ENCODE peak calls at places on chromosomes 16 and 17, in seven cellular contexts. One of them, this sample, is unnamed.

GRCh38 chr17:49976163-49976827 is 7.3 kb downstream of the DLX4 start:
- DNase-seq in right cardiac atrium: peak; percentile 11
- DNase-seq in CD8-positive, alpha-beta T cell: no peak
- DNase-seq in substantia nigra: no peak
- DNase-seq in brain microvascular endothelial cell: no peak
- DNase-seq in K562: no peak
- DNase-seq in heart left ventricle: no peak
- DNase-seq in this sample: no peak

GRCh38 chr16:30551781-30552180 is 6.4 kb downstream of the ZNF764 start:
- DNase-seq in right cardiac atrium: peak; percentile 49
- DNase-seq in CD8-positive, alpha-beta T cell: peak; percentile 69
- DNase-seq in substantia nigra: no peak
- DNase-seq in brain microvascular endothelial cell: no peak
- DNase-seq in K562: no peak
- DNase-seq in heart left ventricle: no peak
- DNase-seq in this sample: no peak

GRCh38 chr17:38879878-38880727 is 10.2 kb downstream of the LASP1 start:
- DNase-seq in right cardiac atrium: peak; percentile 83
- DNase-seq in CD8-positive, alpha-beta T cell: peak; percentile 29
- DNase-seq in substantia nigra: no peak
- DNase-seq in brain microvascular endothelial cell: peak; percentile 74
- DNase-seq in K562: no peak
- DNase-seq in heart left ventricle: peak; percentile 65
- DNase-seq in this sample: no peak

GRCh38 chr16:3819741-3820724 is 60.5 kb downstream of the CREBBP start:
- DNase-seq in right cardiac atrium: no peak
- DNase-seq in CD8-positive, alpha-beta T cell: no peak
- DNase-seq in substantia nigra: no peak
- DNase-seq in brain microvascular endothelial cell: peak; percentile 95
- DNase-seq in K562: peak; percentile 56
- DNase-seq in heart left ventricle: no peak
- DNase-seq in this sample: no peak

GRCh38 chr16:82954224-82954929 is 327.6 kb downstream of the CDH13 start:
- DNase-seq in right cardiac atrium: no peak
- DNase-seq in CD8-positive, alpha-beta T cell: no peak
- DNase-seq in substantia nigra: no peak
- DNase-seq in brain microvascular endothelial cell: peak; percentile 36
- DNase-seq in K562: no peak
- DNase-seq in heart left ventricle: no peak
- DNase-seq in this sample: no peak

GRCh38 chr17:9386401-9386800 is 189.2 kb downstream of the STX8 start:
- DNase-seq in right cardiac atrium: no peak
- DNase-seq in CD8-positive, alpha-beta T cell: no peak
- DNase-seq in substantia nigra: no peak
- DNase-seq in brain microvascular endothelial cell: peak; percentile 41
- DNase-seq in K562: no peak
- DNase-seq in heart left ventricle: no peak
- DNase-seq in this sample: no peak

GRCh38 chr17:34639706-34640425 is 60.5 kb downstream of the TMEM132E start:
- DNase-seq in right cardiac atrium: no peak
- DNase-seq in CD8-positive, alpha-beta T cell: no peak
- DNase-seq in substantia nigra: no peak
- DNase-seq in brain microvascular endothelial cell: no peak
- DNase-seq in K562: no peak
- DNase-seq in heart left ventricle: no peak
- DNase-seq in this sample: no peak

GRCh38 chr17:75913537-75914210 is 9.0 kb upstream of the MRPL38 start:
- DNase-seq in right cardiac atrium: no peak
- DNase-seq in CD8-positive, alpha-beta T cell: no peak
- DNase-seq in substantia nigra: no peak
- DNase-seq in brain microvascular endothelial cell: no peak
- DNase-seq in K562: no peak
- DNase-seq in heart left ventricle: no peak
- DNase-seq in this sample: no peak

GRCh38 chr16:73011926-73012325 is 36.0 kb downstream of the ZFHX3 start:
- DNase-seq in right cardiac atrium: no peak
- DNase-seq in CD8-positive, alpha-beta T cell: no peak
- DNase-seq in substantia nigra: no peak
- DNase-seq in brain microvascular endothelial cell: no peak
- DNase-seq in K562: no peak
- DNase-seq in heart left ventricle: no peak
- DNase-seq in this sample: peak; percentile 72

GRCh38 chr17:44216674-44217073 is 2.8 kb downstream of the UBTF start:
- DNase-seq in right cardiac atrium: no peak
- DNase-seq in CD8-positive, alpha-beta T cell: no peak
- DNase-seq in substantia nigra: no peak
- DNase-seq in brain microvascular endothelial cell: no peak
- DNase-seq in K562: no peak
- DNase-seq in heart left ventricle: no peak
- DNase-seq in this sample: no peak

GRCh38 chr16:67342616-67343015 is 16.0 kb downstream of the LRRC36 start:
- DNase-seq in right cardiac atrium: no peak
- DNase-seq in CD8-positive, alpha-beta T cell: no peak
- DNase-seq in substantia nigra: no peak
- DNase-seq in brain microvascular endothelial cell: no peak
- DNase-seq in K562: no peak
- DNase-seq in heart left ventricle: no peak
- DNase-seq in this sample: no peak

GRCh38 chr17:62966426-62967110 is 533 bp downstream of the TANC2 start:
- DNase-seq in right cardiac atrium: no peak
- DNase-seq in CD8-positive, alpha-beta T cell: peak; percentile 65
- DNase-seq in substantia nigra: no peak
- DNase-seq in brain microvascular endothelial cell: peak; percentile 38
- DNase-seq in K562: no peak
- DNase-seq in heart left ventricle: no peak
- DNase-seq in this sample: no peak

GRCh38 chr17:8710766-8711165 is 33.9 kb downstream of the CCDC42 start:
- DNase-seq in right cardiac atrium: no peak
- DNase-seq in CD8-positive, alpha-beta T cell: no peak
- DNase-seq in substantia nigra: no peak
- DNase-seq in brain microvascular endothelial cell: no peak
- DNase-seq in K562: no peak
- DNase-seq in heart left ventricle: no peak
- DNase-seq in this sample: no peak

GRCh38 chr16:10871157-10871991 is 5.6 kb upstream of the CIITA start:
- DNase-seq in right cardiac atrium: peak; percentile 56
- DNase-seq in CD8-positive, alpha-beta T cell: peak; percentile 43
- DNase-seq in substantia nigra: no peak
- DNase-seq in brain microvascular endothelial cell: peak; percentile 42
- DNase-seq in K562: no peak
- DNase-seq in heart left ventricle: peak; percentile 53
- DNase-seq in this sample: no peak

GRCh38 chr16:2157480-2158261 is 2.1 kb downstream of the TRAF7 start:
- DNase-seq in right cardiac atrium: no peak
- DNase-seq in CD8-positive, alpha-beta T cell: no peak
- DNase-seq in substantia nigra: no peak
- DNase-seq in brain microvascular endothelial cell: no peak
- DNase-seq in K562: no peak
- DNase-seq in heart left ventricle: no peak
- DNase-seq in this sample: no peak

GRCh38 chr17:27608330-27609230 is 22.4 kb upstream of the LGALS9 start:
- DNase-seq in right cardiac atrium: peak; percentile 18
- DNase-seq in CD8-positive, alpha-beta T cell: no peak
- DNase-seq in substantia nigra: no peak
- DNase-seq in brain microvascular endothelial cell: no peak
- DNase-seq in K562: no peak
- DNase-seq in heart left ventricle: no peak
- DNase-seq in this sample: no peak

GRCh38 chr16:53281280-53281679 is 153.0 kb upstream of the RBL2 start:
- DNase-seq in right cardiac atrium: no peak
- DNase-seq in CD8-positive, alpha-beta T cell: no peak
- DNase-seq in substantia nigra: no peak
- DNase-seq in brain microvascular endothelial cell: no peak
- DNase-seq in K562: no peak
- DNase-seq in heart left ventricle: no peak
- DNase-seq in this sample: no peak

GRCh38 chr16:67546761-67547422 is 15.4 kb upstream of the CTCF start:
- DNase-seq in right cardiac atrium: peak; percentile 90
- DNase-seq in CD8-positive, alpha-beta T cell: peak; percentile 77
- DNase-seq in substantia nigra: no peak
- DNase-seq in brain microvascular endothelial cell: peak; percentile 45
- DNase-seq in K562: peak; percentile 78
- DNase-seq in heart left ventricle: peak; percentile 69
- DNase-seq in this sample: no peak

GRCh38 chr17:82050761-82051641 is 610 bp downstream of the RFNG start:
- DNase-seq in right cardiac atrium: peak; percentile 67
- DNase-seq in CD8-positive, alpha-beta T cell: no peak
- DNase-seq in substantia nigra: no peak
- DNase-seq in brain microvascular endothelial cell: no peak
- DNase-seq in K562: peak; percentile 84
- DNase-seq in heart left ventricle: peak; percentile 32
- DNase-seq in this sample: no peak

GRCh38 chr17:77503916-77504651 is 363.3 kb downstream of the SEC14L1 start:
- DNase-seq in right cardiac atrium: no peak
- DNase-seq in CD8-positive, alpha-beta T cell: no peak
- DNase-seq in substantia nigra: no peak
- DNase-seq in brain microvascular endothelial cell: no peak
- DNase-seq in K562: no peak
- DNase-seq in heart left ventricle: no peak
- DNase-seq in this sample: no peak

GRCh38 chr16:1446296-1447080 is 2.1 kb upstream of the CCDC154 start:
- DNase-seq in right cardiac atrium: no peak
- DNase-seq in CD8-positive, alpha-beta T cell: no peak
- DNase-seq in substantia nigra: no peak
- DNase-seq in brain microvascular endothelial cell: no peak
- DNase-seq in K562: no peak
- DNase-seq in heart left ventricle: no peak
- DNase-seq in this sample: no peak

GRCh38 chr16:55643161-55643970 is 12.4 kb upstream of the SLC6A2 start:
- DNase-seq in right cardiac atrium: no peak
- DNase-seq in CD8-positive, alpha-beta T cell: no peak
- DNase-seq in substantia nigra: no peak
- DNase-seq in brain microvascular endothelial cell: no peak
- DNase-seq in K562: no peak
- DNase-seq in heart left ventricle: no peak
- DNase-seq in this sample: no peak

GRCh38 chr16:28264656-28265055 is 27.7 kb upstream of the SBK1 start:
- DNase-seq in right cardiac atrium: no peak
- DNase-seq in CD8-positive, alpha-beta T cell: no peak
- DNase-seq in substantia nigra: no peak
- DNase-seq in brain microvascular endothelial cell: no peak
- DNase-seq in K562: peak; percentile 45
- DNase-seq in heart left ventricle: peak; percentile 38
- DNase-seq in this sample: peak; percentile 96

GRCh38 chr17:44219126-44219635 is 294 bp downstream of the UBTF start:
- DNase-seq in right cardiac atrium: peak; percentile 90
- DNase-seq in CD8-positive, alpha-beta T cell: peak; percentile 67
- DNase-seq in substantia nigra: no peak
- DNase-seq in brain microvascular endothelial cell: no peak
- DNase-seq in K562: peak; percentile 76
- DNase-seq in heart left ventricle: peak; percentile 64
- DNase-seq in this sample: peak; percentile 41

GRCh38 chr16:86653289-86654006 is 75.1 kb downstream of the FOXL1 start:
- DNase-seq in right cardiac atrium: no peak
- DNase-seq in CD8-positive, alpha-beta T cell: no peak
- DNase-seq in substantia nigra: no peak
- DNase-seq in brain microvascular endothelial cell: peak; percentile 70
- DNase-seq in K562: no peak
- DNase-seq in heart left ventricle: no peak
- DNase-seq in this sample: no peak

GRCh38 chr17:76956846-76957540 is 88.8 kb downstream of the MGAT5B start:
- DNase-seq in right cardiac atrium: no peak
- DNase-seq in CD8-positive, alpha-beta T cell: no peak
- DNase-seq in substantia nigra: no peak
- DNase-seq in brain microvascular endothelial cell: no peak
- DNase-seq in K562: no peak
- DNase-seq in heart left ventricle: no peak
- DNase-seq in this sample: no peak

GRCh38 chr16:23491490-23492391 is 18.6 kb downstream of the GGA2 start:
- DNase-seq in right cardiac atrium: no peak
- DNase-seq in CD8-positive, alpha-beta T cell: no peak
- DNase-seq in substantia nigra: no peak
- DNase-seq in brain microvascular endothelial cell: peak; percentile 10
- DNase-seq in K562: no peak
- DNase-seq in heart left ventricle: peak; percentile 30
- DNase-seq in this sample: no peak

GRCh38 chr17:19718613-19719364 is 2.4 kb upstream of the SLC47A2 start:
- DNase-seq in right cardiac atrium: no peak
- DNase-seq in CD8-positive, alpha-beta T cell: no peak
- DNase-seq in substantia nigra: no peak
- DNase-seq in brain microvascular endothelial cell: no peak
- DNase-seq in K562: peak; percentile 16
- DNase-seq in heart left ventricle: no peak
- DNase-seq in this sample: no peak

GRCh38 chr16:19690196-19690595 is 27.8 kb downstream of the KNOP1 start:
- DNase-seq in right cardiac atrium: no peak
- DNase-seq in CD8-positive, alpha-beta T cell: no peak
- DNase-seq in substantia nigra: no peak
- DNase-seq in brain microvascular endothelial cell: no peak
- DNase-seq in K562: no peak
- DNase-seq in heart left ventricle: no peak
- DNase-seq in this sample: no peak

DNA sequence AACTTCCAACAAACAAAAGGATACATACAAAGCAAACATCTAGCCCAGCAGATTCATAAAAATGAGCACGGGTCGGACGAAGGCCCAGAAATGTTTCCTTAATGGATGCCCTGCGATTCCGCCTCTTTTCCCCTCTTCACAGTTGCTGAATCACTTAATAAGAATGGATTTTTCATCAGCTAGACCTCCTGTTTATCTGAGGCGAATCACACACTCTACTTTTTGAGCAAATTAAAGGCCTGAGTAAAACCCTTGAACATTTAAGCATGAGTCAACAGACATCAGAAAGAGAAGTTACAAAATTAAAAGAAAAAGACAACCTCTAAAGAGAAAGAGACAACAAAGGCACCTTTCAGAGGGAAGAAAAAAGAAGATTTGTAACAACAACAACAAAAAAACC is 44.7 kb downstream of the HS3ST3A1 start:
- DNase-seq in right cardiac atrium: no peak
- DNase-seq in CD8-positive, alpha-beta T cell: no peak
- DNase-seq in substantia nigra: no peak
- DNase-seq in brain microvascular endothelial cell: peak; percentile 40
- DNase-seq in K562: no peak
- DNase-seq in heart left ventricle: no peak
- DNase-seq in this sample: no peak
- H3K27ac ChIP-seq in right cardiac atrium: no peak overlapping the region
- H3K27ac ChIP-seq in CD8-positive, alpha-beta T cell: no peak overlapping the region
- H3K27ac ChIP-seq in substantia nigra: no peak overlapping the region
- H3K27ac ChIP-seq in brain microvascular endothelial cell: peak overlapping the region; percentile 6
- H3K27ac ChIP-seq in K562: no peak overlapping the region
- H3K27ac ChIP-seq in heart left ventricle: no peak overlapping the region
- H3K27ac ChIP-seq in this sample: no peak overlapping the region

GRCh38 chr16:89431616-89432015 is 58.7 kb downstream of the ANKRD11 start:
- DNase-seq in right cardiac atrium: no peak
- DNase-seq in CD8-positive, alpha-beta T cell: no peak
- DNase-seq in substantia nigra: no peak
- DNase-seq in brain microvascular endothelial cell: no peak
- DNase-seq in K562: no peak
- DNase-seq in heart left ventricle: no peak
- DNase-seq in this sample: no peak
- H3K27ac ChIP-seq in right cardiac atrium: no peak overlapping the region
- H3K27ac ChIP-seq in CD8-positive, alpha-beta T cell: no peak overlapping the region
- H3K27ac ChIP-seq in substantia nigra: no peak overlapping the region
- H3K27ac ChIP-seq in brain microvascular endothelial cell: no peak overlapping the region
- H3K27ac ChIP-seq in K562: no peak overlapping the region
- H3K27ac ChIP-seq in heart left ventricle: no peak overlapping the region
- H3K27ac ChIP-seq in this sample: no peak overlapping the region

GRCh38 chr17:48250949-48251348 is 143.4 kb downstream of the SNX11 start:
- DNase-seq in right cardiac atrium: no peak
- DNase-seq in CD8-positive, alpha-beta T cell: no peak
- DNase-seq in substantia nigra: no peak
- DNase-seq in brain microvascular endothelial cell: no peak
- DNase-seq in K562: no peak
- DNase-seq in heart left ventricle: no peak
- DNase-seq in this sample: no peak
- H3K27ac ChIP-seq in right cardiac atrium: no peak overlapping the region
- H3K27ac ChIP-seq in CD8-positive, alpha-beta T cell: no peak overlapping the region
- H3K27ac ChIP-seq in substantia nigra: no peak overlapping the region
- H3K27ac ChIP-seq in brain microvascular endothelial cell: no peak overlapping the region
- H3K27ac ChIP-seq in K562: no peak overlapping the region
- H3K27ac ChIP-seq in heart left ventricle: no peak overlapping the region
- H3K27ac ChIP-seq in this sample: no peak overlapping the region

GRCh38 chr16:16150117-16150877 is 73.0 kb downstream of the ABCC6 start:
- DNase-seq in right cardiac atrium: peak; percentile 88
- DNase-seq in CD8-positive, alpha-beta T cell: no peak
- DNase-seq in substantia nigra: peak; percentile 67
- DNase-seq in brain microvascular endothelial cell: peak; percentile 16
- DNase-seq in K562: no peak
- DNase-seq in heart left ventricle: peak; percentile 59
- DNase-seq in this sample: peak; percentile 14
- H3K27ac ChIP-seq in right cardiac atrium: peak overlapping the region; percentile 34
- H3K27ac ChIP-seq in CD8-positive, alpha-beta T cell: no peak overlapping the region
- H3K27ac ChIP-seq in substantia nigra: no peak overlapping the region
- H3K27ac ChIP-seq in brain microvascular endothelial cell: no peak overlapping the region
- H3K27ac ChIP-seq in K562: no peak overlapping the region
- H3K27ac ChIP-seq in heart left ventricle: peak overlapping the region; percentile 45
- H3K27ac ChIP-seq in this sample: no peak overlapping the region